ENCODE peak calls at places on chromosomes 2 and 18, in six cellular contexts. L is lower lobe of right lung; U is activated effector memory CD4-positive, alpha-beta T cell treated with anti-CD3 and anti-CD28 coated beads, Interleukin-2, amount 50 U/mL, for 16 hours; E is HT-29; A is neural progenitor cell; I is NCI-H187. O is an unnamed sample.

GRCh38 chr2:180056367-180057118 is 49.4 kb upstream of the CWC22 start:
- DNase-seq in E (no peak), L (no peak), I (no peak), A (peak), U (no peak), O (no peak)

GRCh38 chr18:70289351-70290330 is 796 bp downstream of the SOCS6 start:
- DNase-seq in A (peak), E (peak), U (no peak), L (peak), I (peak), O (no peak)

GRCh38 chr18:78612801-78613200 is 366.8 kb upstream of the SALL3 start:
- DNase-seq in E (no peak), I (no peak), L (no peak), U (no peak), A (no peak), O (no peak)

GRCh38 chr2:117536139-117536538 is 278.4 kb upstream of the DDX18 start:
- DNase-seq in L (no peak), A (peak), I (no peak), U (no peak), E (peak), O (no peak)

GRCh38 chr18:32351014-32351413 is 119.7 kb downstream of the GAREM1 start:
- DNase-seq in L (no peak), I (no peak), A (no peak), U (no peak), E (no peak), O (no peak)

GRCh38 chr2:217886720-217887309 is 116.0 kb downstream of the TNS1 start:
- DNase-seq in A (peak), L (peak), I (peak), U (peak), E (peak), O (peak)

GRCh38 chr2:50491541-50492114 is 540.3 kb downstream of the NRXN1 start:
- DNase-seq in A (peak), L (no peak), I (no peak), E (peak), U (peak), O (no peak)

GRCh38 chr2:83565231-83566025 is 893.7 kb downstream of the SUCLG1 start:
- DNase-seq in I (no peak), U (no peak), L (no peak), A (no peak), E (no peak), O (no peak)

GRCh38 chr2:75276093-75277055 is 77.1 kb upstream of the TACR1 start:
- DNase-seq in L (no peak), U (no peak), E (no peak), I (no peak), A (no peak), O (no peak)

GRCh38 chr2:135226961-135227360 is 174.9 kb downstream of the RAB3GAP1 start:
- DNase-seq in E (no peak), I (no peak), A (no peak), U (no peak), L (no peak), O (no peak)

GRCh38 chr18:46196627-46197243 is 92.5 kb downstream of the HAUS1 start:
- DNase-seq in I (no peak), A (no peak), L (no peak), E (no peak), U (no peak), O (no peak)

GRCh38 chr2:20381457-20381856 is 30.8 kb upstream of the PUM2 start:
- DNase-seq in L (no peak), A (peak), E (no peak), U (no peak), I (peak), O (no peak)

GRCh38 chr2:74119912-74120825 is 27.5 kb downstream of the BOLA3 start:
- DNase-seq in U (peak), L (peak), A (peak), I (peak), E (peak), O (peak)

GRCh38 chr2:16665746-16666452 is at the start of gene CYRIA:
- DNase-seq in U (peak), E (no peak), L (peak), A (peak), I (no peak), O (peak)

GRCh38 chr18:36769611-36770314 is 59.0 kb downstream of the TPGS2 start:
- DNase-seq in L (peak), E (peak), I (no peak), U (no peak), A (peak), O (no peak)

GRCh38 chr2:173574304-173574703 is 219.6 kb downstream of the CDCA7 start:
- DNase-seq in A (no peak), U (no peak), E (no peak), L (no peak), I (no peak), O (no peak)

GRCh38 chr2:223647258-223647952 is 45.2 kb upstream of the SCG2 start:
- DNase-seq in L (no peak), I (no peak), E (no peak), A (no peak), U (no peak), O (no peak)

O was measured in left lung.